ENCODE peak calls at places on chromosomes 1 and 21, in four cellular contexts. One of them, this sample, is unnamed.

GRCh38 chr1:12167493-12168429 is 970 bp downstream of the TNFRSF1B start:
- DNase-seq in left kidney: peak; percentile 43
- DNase-seq in adrenal gland: no peak
- DNase-seq in fibroblast of the aortic adventitia: no peak
- DNase-seq in this sample: no peak

GRCh38 chr1:914253-914890 is 9.4 kb upstream of the SAMD11 start:
- DNase-seq in left kidney: no peak
- DNase-seq in fibroblast of the aortic adventitia: no peak
- DNase-seq in adrenal gland: no peak
- DNase-seq in this sample: no peak

GRCh38 chr1:153679337-153680119 is 1.0 kb downstream of the NPR1 start:
- DNase-seq in left kidney: peak; percentile 72
- DNase-seq in fibroblast of the aortic adventitia: no peak
- DNase-seq in adrenal gland: no peak
- DNase-seq in this sample: no peak

GRCh38 chr1:7437036-7437435 is 334.1 kb upstream of the VAMP3 start:
- DNase-seq in adrenal gland: no peak
- DNase-seq in fibroblast of the aortic adventitia: no peak
- DNase-seq in left kidney: no peak
- DNase-seq in this sample: no peak

GRCh38 chr1:175319912-175320230 is 127.3 kb upstream of the KIAA0040 start:
- DNase-seq in fibroblast of the aortic adventitia: no peak
- DNase-seq in adrenal gland: no peak
- DNase-seq in left kidney: no peak
- DNase-seq in this sample: no peak

GRCh38 chr1:98429851-98430496 is 231.5 kb upstream of the SNX7 start:
- DNase-seq in adrenal gland: no peak
- DNase-seq in left kidney: peak; percentile 51
- DNase-seq in fibroblast of the aortic adventitia: no peak
- DNase-seq in this sample: no peak

GRCh38 chr21:15732290-15732995 is 2.7 kb downstream of the USP25 start:
- DNase-seq in adrenal gland: no peak
- DNase-seq in left kidney: peak; percentile 53
- DNase-seq in fibroblast of the aortic adventitia: peak; percentile 51
- DNase-seq in this sample: no peak

GRCh38 chr1:98172578-98172977 is 251.7 kb upstream of the DPYD start:
- DNase-seq in adrenal gland: no peak
- DNase-seq in fibroblast of the aortic adventitia: no peak
- DNase-seq in left kidney: no peak
- DNase-seq in this sample: no peak

GRCh38 chr1:200379431-200379755 is 30.4 kb downstream of the ZNF281 start:
- DNase-seq in left kidney: no peak
- DNase-seq in adrenal gland: no peak
- DNase-seq in fibroblast of the aortic adventitia: peak; percentile 96
- DNase-seq in this sample: no peak

GRCh38 chr1:159071970-159072582 is 4.5 kb downstream of the AIM2 start:
- DNase-seq in adrenal gland: no peak
- DNase-seq in fibroblast of the aortic adventitia: peak; percentile 88
- DNase-seq in left kidney: peak; percentile 76
- DNase-seq in this sample: peak; percentile 72

GRCh38 chr1:87451229-87451900 is 122.7 kb downstream of the LMO4 start:
- DNase-seq in fibroblast of the aortic adventitia: peak; percentile 77
- DNase-seq in adrenal gland: no peak
- DNase-seq in left kidney: no peak
- DNase-seq in this sample: no peak

GRCh38 chr1:180160362-180160761 is 5.7 kb downstream of the QSOX1 start:
- DNase-seq in fibroblast of the aortic adventitia: no peak
- DNase-seq in left kidney: no peak
- DNase-seq in adrenal gland: no peak
- DNase-seq in this sample: no peak

GRCh38 chr1:87024936-87025537 is 110.6 kb downstream of the HS2ST1 start:
- DNase-seq in left kidney: peak; percentile 57
- DNase-seq in fibroblast of the aortic adventitia: peak; percentile 30
- DNase-seq in adrenal gland: no peak
- DNase-seq in this sample: peak; percentile 78

GRCh38 chr1:227521782-227522181 is 41.6 kb upstream of the ZNF678 start:
- DNase-seq in fibroblast of the aortic adventitia: no peak
- DNase-seq in left kidney: no peak
- DNase-seq in adrenal gland: no peak
- DNase-seq in this sample: no peak

GRCh38 chr1:99481391-99481996 is 164.4 kb upstream of the PALMD start:
- DNase-seq in fibroblast of the aortic adventitia: peak; percentile 77
- DNase-seq in adrenal gland: peak; percentile 72
- DNase-seq in left kidney: peak; percentile 84
- DNase-seq in this sample: peak; percentile 71

GRCh38 chr1:169745015-169745861 is 11.4 kb upstream of the SELE start:
- DNase-seq in left kidney: no peak
- DNase-seq in adrenal gland: no peak
- DNase-seq in fibroblast of the aortic adventitia: peak; percentile 96
- DNase-seq in this sample: peak; percentile 45

GRCh38 chr1:110339427-110340206 is 440 bp downstream of the RBM15 start:
- DNase-seq in fibroblast of the aortic adventitia: peak; percentile 23
- DNase-seq in adrenal gland: peak; percentile 71
- DNase-seq in left kidney: peak; percentile 85
- DNase-seq in this sample: peak; percentile 94

GRCh38 chr1:186997877-186998276 is 169.1 kb downstream of the PLA2G4A start:
- DNase-seq in fibroblast of the aortic adventitia: no peak
- DNase-seq in left kidney: no peak
- DNase-seq in adrenal gland: no peak
- DNase-seq in this sample: no peak

This sample was measured in mesendoderm.